ENCODE peak calls at places on chromosomes 3 and 15, in four cellular contexts. Y is neural progenitor cell, M is esophagus squamous epithelium, S is endothelial cell. E is an unnamed sample.

GRCh38 chr15:57114070-57114469 is 195.6 kb downstream of the TCF12 start:
- DNase-seq in Y (no peak), S (no peak), M (no peak), E (no peak)

GRCh38 chr3:38125305-38126120 is 11.4 kb downstream of the ACAA1 start:
- DNase-seq in M (no peak), Y (no peak), S (no peak), E (no peak)

GRCh38 chr3:139934557-139935070 is 371 bp upstream of the CLSTN2 start:
- DNase-seq in M (no peak), Y (peak), S (peak), E (peak)

GRCh38 chr3:53258600-53259426 is 3.0 kb upstream of the TKT start:
- DNase-seq in M (no peak), Y (peak), S (no peak), E (no peak)

GRCh38 chr15:63968700-63969099 is 77.6 kb downstream of the DAPK2 start:
- DNase-seq in Y (peak), S (no peak), M (no peak), E (no peak)

GRCh38 chr3:113166719-113167492 is 44.5 kb upstream of the BOC start:
- DNase-seq in M (no peak), Y (peak), S (peak), E (no peak)

GRCh38 chr15:64348455-64348854 is 7.5 kb downstream of the CSNK1G1 start:
- DNase-seq in M (no peak), S (no peak), Y (no peak), E (no peak)

GRCh38 chr15:58247803-58248503 is 109.8 kb downstream of the AQP9 start:
- DNase-seq in Y (no peak), S (no peak), M (no peak), E (no peak)

GRCh38 chr15:100330629-100331215 is 11.1 kb downstream of the ADAMTS17 start:
- DNase-seq in M (no peak), Y (no peak), S (no peak), E (peak)

GRCh38 chr3:105177558-105177957 is 189.2 kb upstream of the ALCAM start:
- DNase-seq in Y (no peak), S (no peak), M (no peak), E (no peak)

GRCh38 chr3:12905316-12906071 is 64.1 kb upstream of the RPL32 start:
- DNase-seq in M (no peak), S (no peak), Y (no peak), E (no peak)

GRCh38 chr15:95944193-95944592 is 386.3 kb upstream of the NR2F2 start:
- DNase-seq in M (no peak), S (no peak), Y (no peak), E (no peak)

GRCh38 chr15:62994439-62994838 is 48.1 kb upstream of the TPM1 start:
- DNase-seq in Y (no peak), M (no peak), S (no peak), E (no peak)

GRCh38 chr3:192862408-192863385 is 55.0 kb downstream of the MB21D2 start:
- DNase-seq in S (no peak), Y (no peak), M (no peak), E (no peak)

GRCh38 chr3:111130827-111131226 is 59.2 kb downstream of the NECTIN3 start:
- DNase-seq in Y (no peak), S (no peak), M (no peak), E (no peak)

GRCh38 chr3:127061641-127062040 is 78.7 kb downstream of the PLXNA1 start:
- DNase-seq in Y (peak), S (no peak), M (no peak), E (no peak)

GRCh38 chr3:41321642-41321980 is 122.3 kb downstream of the CTNNB1 start:
- DNase-seq in Y (no peak), S (no peak), M (no peak), E (no peak)

GRCh38 chr15:94026458-94026967 is 204.8 kb upstream of the MCTP2 start:
- DNase-seq in S (no peak), Y (no peak), M (no peak), E (no peak)

GRCh38 chr3:114700637-114701234 is 406.9 kb downstream of the TIGIT start:
- DNase-seq in M (no peak), S (no peak), Y (no peak), E (no peak)

GRCh38 chr15:30984542-30984941 is 6.9 kb downstream of the MTMR10 start:
- DNase-seq in S (no peak), M (no peak), Y (no peak), E (no peak)

GRCh38 chr3:31610700-31611275 is 78.1 kb downstream of the STT3B start:
- DNase-seq in S (peak), M (no peak), Y (peak), E (peak)

GRCh38 chr15:23503546-23503945 is 56.5 kb upstream of the GOLGA6L2 start:
- DNase-seq in M (no peak), S (no peak), Y (no peak), E (no peak)

GRCh38 chr15:23497710-23498111 is 50.7 kb upstream of the GOLGA6L2 start:
- DNase-seq in Y (peak), S (peak), M (no peak), E (peak)
- TF ChIP-seq CTCF in Y (peak), S (peak), M (no peak), E (peak)

GRCh38 chr3:106822204-106822603 is 555.0 kb upstream of the CCDC54 start:
- DNase-seq in Y (no peak), S (no peak), M (no peak), E (no peak)

GRCh38 chr3:106823706-106824105 is 553.5 kb upstream of the CCDC54 start:
- DNase-seq in Y (no peak), M (no peak), S (no peak), E (no peak)

GRCh38 chr3:106826861-106827311 is 550.4 kb upstream of the CCDC54 start:
- DNase-seq in Y (no peak), S (no peak), M (no peak), E (no peak)

GRCh38 chr3:106825962-106826605 is 551.2 kb upstream of the CCDC54 start:
- DNase-seq in S (no peak), M (no peak), Y (peak), E (no peak)

DNA sequence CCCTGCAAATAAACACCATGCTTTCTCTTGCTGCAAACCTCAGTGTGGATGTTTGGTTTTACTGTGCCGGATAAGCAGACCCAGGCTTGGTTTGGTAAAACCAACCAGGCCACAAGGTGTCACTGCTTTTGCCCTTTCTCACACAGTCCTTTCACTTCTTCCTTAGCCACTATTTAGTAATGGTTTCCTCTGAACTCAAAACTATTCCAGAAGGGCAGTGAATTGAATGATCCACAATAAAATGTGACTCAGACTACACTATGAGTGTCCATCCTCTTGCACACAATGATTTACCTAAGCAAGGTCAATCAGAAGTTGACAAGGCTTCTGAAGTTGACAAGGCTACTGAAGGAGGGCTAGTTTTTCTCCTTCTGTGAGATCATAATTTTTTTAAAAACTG is 552.4 kb upstream of the CCDC54 start:
- DNase-seq in S (peak), M (no peak), Y (peak), E (peak)
- TF ChIP-seq CTCF in S (no peak), M (no peak), Y (peak), E (peak)

GRCh38 chr3:119600732-119601131 is 3.0 kb downstream of the PLA1A start:
- DNase-seq in Y (peak), S (peak), M (no peak), E (peak)
- TF ChIP-seq CTCF in Y (peak), S (peak), M (no peak), E (peak)

GRCh38 chr3:54951405-54951804 is 23.5 kb upstream of the LRTM1 start:
- DNase-seq in M (no peak), S (peak), Y (peak), E (no peak)
- TF ChIP-seq CTCF in M (peak), S (peak), Y (peak), E (no peak)

DNA sequence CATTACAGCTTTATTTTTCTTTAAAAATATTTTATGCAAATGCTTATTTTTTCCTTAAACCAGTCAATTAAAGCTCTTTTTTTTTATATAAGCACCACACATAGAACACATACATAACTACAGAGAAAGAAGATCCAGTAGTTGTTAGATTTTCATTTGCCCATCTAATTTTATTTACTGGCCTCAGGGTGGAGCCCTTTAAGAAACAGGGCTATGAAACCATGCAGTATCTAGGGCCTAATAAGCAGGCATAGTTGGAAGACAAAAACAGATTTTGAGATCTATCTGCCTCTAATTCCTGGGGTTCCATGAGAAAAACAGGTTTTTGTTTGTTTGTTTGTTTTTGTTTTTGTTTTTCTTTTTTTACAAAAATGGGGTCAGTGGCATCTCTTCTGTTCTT is 120.6 kb downstream of the BCHE start:
- DNase-seq in M (no peak), Y (no peak), S (no peak), E (no peak)
- TF ChIP-seq CTCF in M (no peak), Y (peak), S (no peak), E (no peak)

E was measured in activated CD8-positive, alpha-beta T cell treated with anti-CD3 and anti-CD28 coated beads for 36 hours.